ENCODE peak calls at places on chromosomes 11 and 22, in five cellular contexts. B is stimulated activated CD4-positive, alpha-beta T cell treated with anti-CD3 and anti-CD28 coated beads, TNF-alpha, amount 100 ng/mL, for 1 hour; W is NCI-H345; D is Ammon's horn; F is mucosa of descending colon. L is an unnamed sample.

GRCh38 chr22:39958009-39958711 is 2.0 kb upstream of the TMA7B start:
- DNase-seq in D (no peak), B (no peak), W (no peak), F (no peak), L (no peak)

GRCh38 chr11:1116104-1116503 is 41.4 kb downstream of the MUC2 start:
- DNase-seq in F (no peak), W (no peak), D (no peak), B (no peak), L (no peak)

GRCh38 chr11:102599642-102600261 is 25.4 kb downstream of the MMP20 start:
- DNase-seq in F (no peak), D (no peak), B (no peak), W (no peak), L (peak; percentile 33)

GRCh38 chr11:120547301-120547700 is 35.8 kb downstream of the GRIK4 start:
- DNase-seq in W (no peak), F (no peak), B (no peak), D (no peak), L (no peak)

GRCh38 chr11:57546451-57546850 is 9.1 kb downstream of the SMTNL1 start:
- DNase-seq in W (no peak), F (no peak), B (no peak), D (no peak), L (no peak)

GRCh38 chr22:31647066-31647465 is 14.9 kb downstream of the PISD start:
- DNase-seq in D (no peak), W (no peak), F (no peak), B (no peak), L (no peak)

GRCh38 chr22:32619614-32620426 is 145.2 kb downstream of the FBXO7 start:
- DNase-seq in W (no peak), F (no peak), D (no peak), B (no peak), L (no peak)

GRCh38 chr11:65827774-65828156 is 6.0 kb upstream of the SNX32 start:
- DNase-seq in B (no peak), F (no peak), D (no peak), W (no peak), L (no peak)

GRCh38 chr22:19784396-19785175 is 24.0 kb downstream of the TBX1 start:
- DNase-seq in D (no peak), B (no peak), W (no peak), F (peak; percentile 29), L (no peak)

GRCh38 chr11:120977470-120977869 is 46.4 kb upstream of the TBCEL start:
- DNase-seq in B (no peak), F (no peak), D (no peak), W (no peak), L (no peak)

GRCh38 chr11:60964801-60965200 is 6.7 kb upstream of the CD6 start:
- DNase-seq in F (no peak), B (no peak), D (no peak), W (no peak), L (no peak)

GRCh38 chr11:83990160-83990733 is 704.1 kb upstream of the CCDC90B start:
- DNase-seq in F (no peak), D (peak; percentile 79), W (no peak), B (no peak), L (no peak)

GRCh38 chr22:44365196-44365802 is 52.5 kb upstream of the SHISAL1 start:
- DNase-seq in B (no peak), D (no peak), F (peak; percentile 9), W (no peak), L (no peak)

GRCh38 chr22:49929553-49929979 is 11.1 kb downstream of the CRELD2 start:
- DNase-seq in W (peak; percentile 36), D (no peak), F (peak; percentile 82), B (peak; percentile 69), L (peak; percentile 36)

GRCh38 chr11:128266893-128267292 is 320.5 kb downstream of the ETS1 start:
- DNase-seq in F (no peak), W (no peak), D (no peak), B (no peak), L (no peak)

GRCh38 chr11:86210898-86211297 is 33.7 kb upstream of the EED start:
- DNase-seq in D (no peak), W (no peak), B (no peak), F (no peak), L (no peak)

GRCh38 chr11:17609536-17610401 is 62.7 kb downstream of the OTOG start:
- DNase-seq in F (no peak), W (no peak), B (no peak), D (no peak), L (no peak)

GRCh38 chr11:126546191-126546590 is 190.7 kb downstream of the ST3GAL4 start:
- DNase-seq in D (no peak), B (no peak), W (no peak), F (no peak), L (no peak)